ENCODE peak calls at places on chromosome 10, in six cellular contexts. H, C, I, P, F and K are unnamed samples. For H3K27me3, the result is how much of the 10 kb centered on the place peaks cover.

GRCh38 chr10:17177014-17177413 is 24.5 kb downstream of the TRDMT1 start:
- DNase-seq in H (no peak), C (no peak), I (no peak), P (no peak), F (no peak), K (no peak)

GRCh38 chr10:680146-680545 is 9.3 kb downstream of the DIP2C start:
- DNase-seq in H (no peak), C (no peak), I (peak), P (no peak), F (no peak), K (no peak)

GRCh38 chr10:43109671-43110249 is 28.5 kb upstream of the CSGALNACT2 start:
- DNase-seq in H (no peak), C (no peak), I (no peak), P (no peak), F (no peak), K (no peak)

GRCh38 chr10:13371879-13372470 is 23.9 kb upstream of the SEPHS1 start:
- DNase-seq in H (peak), C (peak), I (peak), P (peak), F (peak), K (peak)

GRCh38 chr10:74227697-74228424 is 76.8 kb downstream of the ADK start:
- DNase-seq in H (peak), C (no peak), I (no peak), P (no peak), F (no peak), K (no peak)

GRCh38 chr10:15196335-15196834 is 27.9 kb upstream of the NMT2 start:
- DNase-seq in H (no peak), C (no peak), I (no peak), P (no peak), F (no peak), K (no peak)

GRCh38 chr10:19144206-19144605 is 95.6 kb downstream of the MALRD1 start:
- DNase-seq in H (no peak), C (no peak), I (no peak), P (no peak), F (no peak), K (no peak)

GRCh38 chr10:9824546-9825164 is 1193.0 kb upstream of the CELF2 start:
- DNase-seq in H (no peak), C (no peak), I (no peak), P (no peak), F (peak), K (no peak)

GRCh38 chr10:75197906-75198305 is 12.7 kb upstream of the VDAC2 start:
- DNase-seq in H (no peak), C (peak), I (peak), P (no peak), F (no peak), K (no peak)

GRCh38 chr10:18079665-18080295 is 60.4 kb upstream of the CACNB2 start:
- DNase-seq in H (no peak), C (no peak), I (no peak), P (no peak), F (no peak), K (no peak)

GRCh38 chr10:97525086-97525485 is 26.4 kb downstream of the UBTD1 start:
- DNase-seq in H (no peak), C (no peak), I (no peak), P (no peak), F (no peak), K (no peak)

GRCh38 chr10:4280481-4281206 is 495.6 kb upstream of the KLF6 start:
- DNase-seq in H (no peak), C (no peak), I (no peak), P (no peak), F (no peak), K (no peak)

GRCh38 chr10:44647877-44648542 is 263.1 kb upstream of the CXCL12 start:
- DNase-seq in H (no peak), C (no peak), I (no peak), P (no peak), F (peak), K (no peak)

GRCh38 chr10:63819753-63820347 is 298.6 kb downstream of the REEP3 start:
- DNase-seq in H (peak), C (peak), I (peak), P (peak), F (peak), K (no peak)

GRCh38 chr10:106424076-106424475 is 740.4 kb downstream of the SORCS1 start:
- DNase-seq in H (no peak), C (no peak), I (no peak), P (no peak), F (no peak), K (no peak)

GRCh38 chr10:26391701-26392695 is 46.1 kb upstream of the APBB1IP start:
- DNase-seq in H (no peak), C (no peak), I (no peak), P (peak), F (no peak), K (peak)

GRCh38 chr10:103551619-103552602 is 58.4 kb downstream of the NEURL1 start:
- DNase-seq in H (no peak), C (no peak), I (no peak), P (peak), F (no peak), K (no peak)

GRCh38 chr10:44627591-44628354 is 242.9 kb upstream of the CXCL12 start:
- DNase-seq in H (peak), C (no peak), I (no peak), P (no peak), F (no peak), K (no peak)

GRCh38 chr10:5584895-5585516 is 60.2 kb downstream of the CALML3 start:
- DNase-seq in H (peak), C (no peak), I (peak), P (peak), F (no peak), K (no peak)

GRCh38 chr10:44923611-44924010 is 12.5 kb downstream of the TMEM72 start:
- DNase-seq in H (no peak), C (no peak), I (peak), P (no peak), F (no peak), K (no peak)

GRCh38 chr10:63865210-63865609 is 344.0 kb downstream of the REEP3 start:
- DNase-seq in H (no peak), C (no peak), I (no peak), P (no peak), F (no peak), K (no peak)

GRCh38 chr10:119026301-119027110 is 3.0 kb upstream of the NANOS1 start:
- DNase-seq in H (no peak), C (no peak), I (peak), P (no peak), F (no peak), K (no peak)

GRCh38 chr10:131025333-131025732 is 286.2 kb downstream of the TCERG1L start:
- DNase-seq in H (no peak), C (peak), I (peak), P (peak), F (no peak), K (no peak)

GRCh38 chr10:91923371-91924211 is at the start of gene BTAF1:
- DNase-seq in H (peak), C (peak), I (peak), P (peak), F (peak), K (peak)

GRCh38 chr10:78371118-78371517 is 337.5 kb downstream of the RPS24 start:
- DNase-seq in H (no peak), C (no peak), I (no peak), P (no peak), F (peak), K (no peak)

GRCh38 chr10:78375854-78376785 is 342.5 kb downstream of the RPS24 start:
- DNase-seq in H (no peak), C (no peak), I (no peak), P (no peak), F (no peak), K (no peak)

GRCh38 chr10:78377362-78377761 is 343.7 kb downstream of the RPS24 start:
- DNase-seq in H (no peak), C (no peak), I (no peak), P (no peak), F (no peak), K (no peak)

GRCh38 chr10:78374331-78375028 is 340.8 kb downstream of the RPS24 start:
- DNase-seq in H (no peak), C (no peak), I (no peak), P (no peak), F (no peak), K (no peak)

DNA sequence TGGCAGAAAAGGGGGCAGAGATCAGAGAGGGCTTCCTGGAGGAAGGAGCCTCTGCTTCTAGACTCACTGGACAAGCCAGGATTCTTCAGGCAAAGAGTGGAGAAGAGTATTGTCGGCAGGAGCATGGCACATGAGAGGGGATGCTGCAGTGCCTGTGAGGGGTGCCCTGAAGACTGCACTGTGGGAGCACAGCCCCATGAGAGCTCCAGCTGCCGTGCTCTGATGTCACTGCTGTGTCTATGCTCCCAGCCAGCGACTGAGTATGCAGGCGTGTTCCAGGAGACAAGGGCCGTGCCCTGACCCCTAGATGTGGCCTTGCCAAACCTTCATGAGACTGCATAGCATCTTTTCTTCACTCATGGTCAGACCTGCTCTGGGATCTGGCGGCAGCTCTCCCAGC is 339.1 kb downstream of the RPS24 start:
- DNase-seq in H (no peak), C (no peak), I (no peak), P (no peak), F (no peak), K (no peak)
- H3K27me3 ChIP-seq in H (under half), C (under half), I (under half), P (under half), F (under half), K (under half)

GRCh38 chr10:69500864-69501468 is 49.7 kb downstream of the TSPAN15 start:
- DNase-seq in H (no peak), C (no peak), I (no peak), P (no peak), F (no peak), K (no peak)
- H3K27ac ChIP-seq in H (no peak), C (no peak), I (no peak), P (no peak), F (no peak), K (no peak)

DNA sequence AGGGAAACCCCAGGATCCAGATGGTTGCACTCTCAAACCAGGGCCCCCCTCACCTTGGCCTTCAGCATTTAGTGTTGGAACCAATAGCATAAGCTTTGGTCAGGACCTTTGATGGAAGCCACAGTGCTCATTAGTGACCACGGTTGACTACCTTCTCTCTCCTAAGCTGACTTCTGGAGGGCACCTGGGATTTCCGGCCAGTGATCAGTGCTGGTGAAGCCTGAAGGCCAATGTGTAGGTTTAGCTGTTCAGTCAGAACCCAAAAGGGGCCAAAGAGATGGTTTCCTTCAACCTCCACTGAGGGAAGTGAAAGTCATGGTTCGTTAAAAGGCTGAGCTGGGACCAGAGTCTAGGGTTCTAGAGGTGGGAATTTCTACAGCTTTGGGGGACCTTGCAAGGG is 46.4 kb downstream of the TCF7L2 start:
- DNase-seq in H (no peak), C (no peak), I (no peak), P (no peak), F (no peak), K (no peak)
- H3K27me3 ChIP-seq in H (under half), C (under half), I (under half), P (under half), F (under half), K (under half)

DNA sequence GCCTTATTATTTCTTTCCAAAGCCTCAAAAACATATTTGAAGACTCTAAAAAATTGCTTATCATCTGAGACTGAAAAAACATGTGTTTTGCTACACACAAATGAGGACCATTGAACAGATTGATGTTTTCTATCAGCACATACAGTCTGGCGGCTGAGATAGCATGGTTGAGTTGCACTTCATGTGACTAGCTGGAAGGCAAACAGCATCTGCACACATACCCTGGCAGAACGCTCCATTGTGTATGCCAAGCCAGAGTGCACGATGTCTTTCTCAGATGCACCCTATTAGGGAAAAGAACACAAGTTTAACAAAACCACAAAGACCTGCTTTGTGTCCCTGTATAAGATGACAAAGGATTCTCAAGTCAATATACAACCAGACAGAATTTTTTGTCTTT is 33.0 kb downstream of the FAM25A start:
- DNase-seq in H (no peak), C (no peak), I (peak), P (no peak), F (no peak), K (no peak)
- H3K27ac ChIP-seq in H (no peak), C (no peak), I (peak), P (no peak), F (no peak), K (no peak)

GRCh38 chr10:117519366-117519765 is 23.2 kb upstream of the EMX2 start:
- DNase-seq in H (no peak), C (peak), I (no peak), P (no peak), F (no peak), K (no peak)
- H3K27me3 ChIP-seq in H (under half), C (under half), I (under half), P (under half), F (under half), K (under half)

DNA sequence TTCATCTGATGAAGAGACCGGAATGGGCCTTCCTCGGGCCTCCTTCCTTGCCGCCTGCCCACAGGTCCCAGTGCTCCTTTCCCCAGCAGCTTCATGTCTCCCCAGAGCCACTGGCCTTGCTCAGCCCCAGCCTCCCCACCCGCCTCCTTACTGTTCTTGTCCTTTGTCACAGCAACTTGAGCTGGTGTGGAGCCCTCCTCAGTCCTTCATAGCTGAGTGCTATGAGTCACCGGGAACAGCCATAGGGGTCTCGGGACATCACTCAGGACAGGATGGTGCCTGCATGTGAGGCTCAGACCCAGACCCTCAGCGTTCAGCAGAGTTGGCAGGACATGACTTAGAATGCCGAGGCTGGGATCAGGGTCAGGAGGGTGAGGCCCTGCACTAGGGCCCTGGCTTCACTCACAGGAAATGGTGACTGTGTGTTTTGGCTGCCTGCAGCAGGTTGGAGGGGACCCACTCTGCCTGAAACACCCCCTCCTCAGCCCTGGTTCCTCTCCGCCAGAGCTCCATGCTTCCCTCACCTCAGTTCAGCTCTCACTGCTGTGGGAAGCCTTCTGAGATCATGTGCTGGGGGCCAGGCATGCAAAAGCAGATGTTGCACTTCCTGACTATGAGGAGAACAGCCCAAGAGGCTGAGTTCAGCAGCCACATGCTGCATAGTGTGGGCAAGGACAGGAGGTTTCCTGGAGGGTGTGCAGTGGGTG is 40.7 kb upstream of the GJD4 start:
- DNase-seq in H (peak), C (no peak), I (no peak), P (no peak), F (no peak), K (no peak)
- H3K27ac ChIP-seq in H (peak), C (no peak), I (peak), P (no peak), F (no peak), K (no peak)